ENCODE peak calls at places on chromosome 18, in ten cellular contexts. G, R, N, Y, Z, E, T, J, W and S are unnamed samples.
A peak's percentile ranks its signal among the peaks of the same experiment; 100 is the strongest.

GRCh38 chr18:66872277-66872676 is 268.4 kb upstream of the CDH19 start:
- DNase-seq in G (no peak), R (no peak), N (no peak), Y (no peak), Z (no peak), E (peak; percentile 51), T (no peak), J (no peak), W (no peak), S (no peak)

GRCh38 chr18:11310476-11311086 is 161.2 kb upstream of the PIEZO2 start:
- DNase-seq in G (peak; percentile 20), R (peak; percentile 22), N (peak; percentile 42), Y (no peak), Z (peak; percentile 83), E (peak; percentile 16), T (no peak), J (no peak), W (peak; percentile 17), S (no peak)

GRCh38 chr18:3653263-3653858 is 203.4 kb downstream of the TGIF1 start:
- DNase-seq in G (no peak), R (no peak), N (no peak), Y (no peak), Z (no peak), E (no peak), T (no peak), J (no peak), W (no peak), S (no peak)

GRCh38 chr18:25830787-25831186 is 259.6 kb downstream of the SS18 start:
- DNase-seq in G (no peak), R (no peak), N (no peak), Y (no peak), Z (no peak), E (peak; percentile 80), T (peak; percentile 34), J (no peak), W (no peak), S (no peak)

GRCh38 chr18:47288741-47289140 is 37.3 kb upstream of the SKOR2 start:
- DNase-seq in G (no peak), R (no peak), N (no peak), Y (no peak), Z (no peak), E (no peak), T (no peak), J (no peak), W (no peak), S (no peak)

GRCh38 chr18:13982136-13982535 is 66.8 kb upstream of the MC2R start:
- DNase-seq in G (no peak), R (no peak), N (no peak), Y (no peak), Z (peak; percentile 58), E (no peak), T (no peak), J (no peak), W (no peak), S (no peak)

GRCh38 chr18:27377251-27377650 is 192.1 kb upstream of the CHST9 start:
- DNase-seq in G (no peak), R (no peak), N (no peak), Y (no peak), Z (no peak), E (no peak), T (no peak), J (no peak), W (no peak), S (no peak)

GRCh38 chr18:76616373-76616772 is 121.3 kb upstream of the ZNF516 start:
- DNase-seq in G (no peak), R (no peak), N (no peak), Y (no peak), Z (no peak), E (no peak), T (no peak), J (no peak), W (no peak), S (no peak)

GRCh38 chr18:79396431-79397287 is 929 bp downstream of the NFATC1 start:
- DNase-seq in G (no peak), R (no peak), N (no peak), Y (peak; percentile 85), Z (peak; percentile 72), E (peak; percentile 40), T (no peak), J (no peak), W (peak; percentile 54), S (peak; percentile 76)

GRCh38 chr18:66838340-66838987 is 234.6 kb upstream of the CDH19 start:
- DNase-seq in G (no peak), R (no peak), N (no peak), Y (no peak), Z (no peak), E (no peak), T (no peak), J (no peak), W (no peak), S (no peak)

GRCh38 chr18:9987931-9988330 is 74.1 kb downstream of the VAPA start:
- DNase-seq in G (no peak), R (no peak), N (no peak), Y (no peak), Z (no peak), E (no peak), T (peak; percentile 82), J (no peak), W (no peak), S (no peak)
- TF ChIP-seq POLR2AphosphoS5 in G (no peak), R (no peak), N (no peak), Y (no peak), Z (no peak), E (no peak), T (peak; percentile 7), J (no peak), W (no peak), S (no peak)

GRCh38 chr18:64749884-64750283 is 601.0 kb upstream of the LINC00305 start:
- DNase-seq in G (no peak), R (no peak), N (no peak), Y (no peak), Z (no peak), E (no peak), T (no peak), J (no peak), W (no peak), S (no peak)
- TF ChIP-seq POLR2A in G (no peak), R (no peak), N (no peak), Y (no peak), Z (no peak), E (no peak), T (no peak), J (no peak), W (no peak), S (no peak)

DNA sequence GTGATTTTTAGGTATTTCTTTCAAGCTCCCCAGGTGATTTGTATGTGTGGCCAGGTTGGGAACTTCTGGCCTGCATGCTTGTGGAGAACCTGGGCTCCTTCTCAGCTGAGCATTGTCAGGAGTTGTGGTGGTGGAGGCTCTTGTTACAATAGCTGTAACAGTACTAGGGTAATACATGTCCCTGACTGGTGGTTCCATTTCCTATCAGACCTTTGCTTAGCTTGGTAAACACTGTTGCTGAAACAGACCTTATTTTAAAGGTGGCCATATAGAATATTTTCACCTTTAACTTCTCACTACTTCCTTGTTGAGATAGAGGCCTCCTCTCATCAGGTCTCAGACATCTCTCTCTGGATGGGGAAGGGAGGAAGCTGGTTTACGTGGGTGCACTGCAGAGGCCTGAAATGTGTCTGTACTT is 79.2 kb downstream of the SETBP1 start:
- DNase-seq in G (no peak), R (no peak), N (no peak), Y (no peak), Z (no peak), E (no peak), T (no peak), J (no peak), W (no peak), S (no peak)
- TF ChIP-seq POLR2AphosphoS5 in G (peak; percentile 66), R (no peak), N (no peak), Y (no peak), Z (no peak), E (no peak), T (no peak), J (peak; percentile 62), W (no peak), S (no peak)

GRCh38 chr18:24270937-24271380 is 126.7 kb downstream of the OSBPL1A start:
- DNase-seq in G (no peak), R (no peak), N (no peak), Y (no peak), Z (no peak), E (peak; percentile 36), T (no peak), J (no peak), W (no peak), S (no peak)

GRCh38 chr18:24270358-24270936 is 127.2 kb downstream of the OSBPL1A start:
- DNase-seq in G (no peak), R (no peak), N (no peak), Y (no peak), Z (no peak), E (no peak), T (no peak), J (no peak), W (no peak), S (no peak)

GRCh38 chr18:24268784-24269550 is 128.7 kb downstream of the OSBPL1A start:
- DNase-seq in G (no peak), R (no peak), N (no peak), Y (no peak), Z (no peak), E (no peak), T (no peak), J (no peak), W (peak; percentile 16), S (no peak)

GRCh38 chr18:24273596-24273995 is 124.0 kb downstream of the OSBPL1A start:
- DNase-seq in G (no peak), R (no peak), N (no peak), Y (no peak), Z (no peak), E (no peak), T (no peak), J (no peak), W (peak; percentile 19), S (no peak)

DNA sequence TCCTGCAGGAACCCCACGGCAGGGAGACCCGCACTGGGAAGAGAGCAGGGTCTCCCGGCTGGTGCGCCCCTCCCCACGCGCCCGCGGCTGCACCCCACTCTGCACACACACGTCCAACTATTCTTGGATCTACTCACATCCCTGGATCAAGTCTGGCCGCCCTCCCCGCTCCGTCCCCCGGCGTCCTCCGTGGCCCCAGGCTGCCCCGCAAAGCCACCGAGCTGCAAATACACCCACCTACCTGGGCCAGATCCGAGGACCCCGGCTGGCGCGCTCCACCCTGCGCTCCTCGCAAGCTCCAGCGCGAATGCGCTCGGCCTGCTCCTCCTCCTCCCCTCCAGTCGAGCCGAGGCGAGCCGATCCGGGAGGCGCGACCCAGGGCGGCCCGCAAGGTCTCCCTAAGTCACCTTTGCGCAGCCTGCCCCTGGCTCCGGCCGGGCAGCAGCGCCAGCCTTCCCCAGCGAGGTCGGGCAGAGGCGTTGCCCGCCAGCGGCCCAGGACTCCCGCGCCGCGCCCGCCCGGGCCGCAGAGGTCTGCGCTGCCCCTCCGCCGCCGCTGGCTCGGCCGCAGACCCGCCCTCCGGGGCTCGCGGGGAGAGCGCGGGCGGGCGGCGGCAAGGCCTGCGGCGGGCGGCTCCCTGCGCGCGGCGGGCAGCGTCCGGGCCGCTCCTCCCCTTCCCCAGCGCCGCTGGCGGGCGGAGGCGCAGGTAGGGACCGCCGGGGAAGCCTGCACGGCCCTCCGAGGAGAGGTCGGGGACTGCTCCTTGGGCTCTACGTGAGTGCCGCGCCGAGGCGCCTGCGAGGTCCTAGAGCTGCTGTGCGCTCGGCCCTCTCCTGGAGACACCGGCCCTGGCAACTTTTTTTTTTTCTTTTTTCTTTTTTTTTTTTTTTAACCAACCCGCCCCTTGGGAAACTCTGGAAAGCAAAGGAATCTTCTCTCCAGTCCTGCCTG is 126.0 kb downstream of the OSBPL1A start:
- DNase-seq in G (peak; percentile 44), R (peak; percentile 49), N (no peak), Y (peak; percentile 87), Z (peak; percentile 84), E (peak; percentile 78), T (peak; percentile 74), J (peak; percentile 37), W (peak; percentile 73), S (peak; percentile 84)
- TF ChIP-seq POLR2A in G (no peak), R (no peak), N (no peak), Y (no peak), Z (no peak), E (no peak), T (no peak), J (no peak), W (peak; percentile 53), S (no peak)

GRCh38 chr18:1103567-1103966 is 198.9 kb downstream of the ADCYAP1 start:
- DNase-seq in G (no peak), R (no peak), N (no peak), Y (no peak), Z (no peak), E (peak; percentile 11), T (no peak), J (no peak), W (no peak), S (no peak)
- TF ChIP-seq POLR2AphosphoS5 in G (no peak), R (no peak), N (no peak), Y (no peak), Z (no peak), E (no peak), T (no peak), J (no peak), W (no peak), S (no peak)